ENCODE peak calls at places on chromosomes 4 and X, in four cellular contexts. M is H9, S is IMR-90, T is H1. L is an unnamed sample.

GRCh38 chrX:30060718-30061117 is 154.6 kb upstream of the MAGEB2 start:
- DNase-seq in S (peak), M (no peak), T (no peak), L (peak)

GRCh38 chrX:148960060-148960459 is 459.6 kb downstream of the AFF2 start:
- DNase-seq in M (no peak), S (no peak), T (no peak), L (no peak)

GRCh38 chr4:16745009-16745408 is 153.4 kb downstream of the LDB2 start:
- DNase-seq in T (no peak), S (peak), M (no peak), L (peak)

GRCh38 chrX:63466690-63467089 is 115.6 kb upstream of the SPIN4 start:
- DNase-seq in T (no peak), S (no peak), M (no peak), L (no peak)

GRCh38 chr4:8727546-8728510 is 135.3 kb downstream of the CPZ start:
- DNase-seq in S (no peak), M (peak), T (peak), L (no peak)

GRCh38 chr4:653831-654525 is 20.1 kb downstream of the ATP5ME start:
- DNase-seq in M (no peak), T (no peak), S (no peak), L (no peak)

GRCh38 chrX:8043121-8043520 is 115.9 kb upstream of the PNPLA4 start:
- DNase-seq in S (no peak), T (no peak), M (no peak), L (no peak)

GRCh38 chrX:16870861-16871584 is 861 bp upstream of the RBBP7 start:
- DNase-seq in T (peak), S (no peak), M (peak), L (peak)

GRCh38 chrX:70504772-70505450 is 60.3 kb downstream of the DLG3 start:
- DNase-seq in T (no peak), S (no peak), M (no peak), L (no peak)

GRCh38 chr4:114091546-114091945 is 112.1 kb upstream of the ARSJ start:
- DNase-seq in T (no peak), S (no peak), M (no peak), L (no peak)

GRCh38 chr4:110897779-110898178 is 274.9 kb upstream of the PITX2 start:
- DNase-seq in T (no peak), S (no peak), M (no peak), L (no peak)

GRCh38 chrX:152997337-152997736 is 3.4 kb upstream of the PNMA5 start:
- DNase-seq in T (no peak), M (no peak), S (no peak), L (no peak)

GRCh38 chrX:155577682-155578081 is 35.1 kb downstream of the TMLHE start:
- DNase-seq in M (peak), S (no peak), T (no peak), L (no peak)

GRCh38 chr4:78629991-78630541 is 78.5 kb downstream of the ANXA3 start:
- DNase-seq in M (no peak), T (no peak), S (no peak), L (no peak)

GRCh38 chr4:5500165-5500564 is 208.2 kb downstream of the EVC2 start:
- DNase-seq in S (peak), M (no peak), T (no peak), L (peak)

GRCh38 chrX:136450050-136450830 is 37.5 kb upstream of the BRS3 start:
- DNase-seq in S (peak), M (no peak), T (no peak), L (peak)

GRCh38 chrX:100819837-100820666 is at the start of gene CSTF2:
- DNase-seq in M (peak), T (peak), S (peak), L (peak)

GRCh38 chr4:137558951-137559350 is 26.7 kb upstream of the PCDH18 start:
- DNase-seq in M (no peak), T (no peak), S (peak), L (peak)

GRCh38 chr4:56874166-56874565 is 33.5 kb upstream of the REST start:
- DNase-seq in T (peak), S (no peak), M (peak), L (no peak)

GRCh38 chrX:134373736-134374135 is 86.2 kb upstream of the HPRT1 start:
- DNase-seq in S (no peak), T (no peak), M (no peak), L (peak)

DNA sequence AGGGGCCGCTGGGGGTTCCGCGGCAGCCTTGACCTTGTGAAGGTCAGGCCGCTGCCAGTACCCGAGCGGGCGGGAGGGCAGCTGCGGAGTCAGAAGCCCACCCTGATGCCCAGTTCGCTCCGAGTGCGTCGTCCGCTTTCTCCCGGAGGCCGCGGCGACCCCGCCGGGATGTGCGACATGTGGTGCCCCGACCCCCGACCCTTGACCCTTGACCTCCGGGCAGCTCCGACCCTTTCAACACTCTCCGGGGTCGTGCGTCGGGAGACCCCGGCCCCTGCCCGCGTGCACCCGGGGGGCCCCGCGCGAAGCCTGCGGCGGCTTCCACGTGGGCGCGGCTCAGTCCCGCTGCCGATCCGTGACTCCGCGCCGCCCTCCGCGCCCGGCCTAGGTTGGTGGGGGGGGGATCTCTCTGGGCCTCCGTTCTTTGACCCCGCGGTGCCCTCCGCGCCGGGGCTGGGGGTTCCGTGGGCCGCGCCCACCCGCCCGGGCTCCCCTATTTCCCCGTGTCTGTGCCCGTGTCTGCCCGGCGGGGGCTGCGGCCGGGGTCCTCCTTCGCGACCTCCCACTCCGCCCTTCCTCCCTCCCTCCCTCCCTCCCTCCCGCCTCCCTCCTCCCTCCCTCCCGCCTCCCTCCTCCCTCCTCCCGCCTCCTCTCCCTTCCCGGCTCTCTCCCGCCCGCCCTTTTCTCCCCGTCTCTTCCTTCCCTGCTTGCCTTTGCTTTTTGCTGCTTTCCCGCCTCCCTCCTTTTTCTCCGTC is 640 bp upstream of the SLC25A6 start:
- DNase-seq in M (peak), S (peak), T (no peak), L (peak)
- H4K91ac ChIP-seq in M (no peak), S (peak), T (peak), L (peak)

GRCh38 chr4:83455300-83456183 is at the start of the genes HELQ and MRPS18C:
- DNase-seq in T (peak), M (peak), S (peak), L (peak)
- H3K14ac ChIP-seq in T (no peak), M (peak), S (peak), L (peak)

DNA sequence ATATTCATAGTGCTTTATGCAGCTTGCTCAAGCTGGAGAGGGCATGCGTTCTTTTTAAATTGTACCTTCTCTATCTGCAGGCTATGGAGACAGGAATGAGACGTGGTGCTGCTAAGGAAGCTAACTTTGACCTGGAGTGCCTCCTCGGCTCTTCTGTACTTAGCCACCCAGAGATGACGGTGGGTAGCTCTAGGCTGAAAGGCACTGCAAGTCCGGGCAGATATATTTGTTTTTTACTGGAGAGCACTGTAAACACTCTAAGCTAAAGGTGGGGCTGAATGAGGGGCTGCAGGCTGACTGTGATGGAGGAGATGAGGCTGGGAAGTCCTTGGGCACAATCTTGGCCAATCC is 12.1 kb downstream of the ELF4 start:
- DNase-seq in T (no peak), S (no peak), M (no peak), L (no peak)
- H3K4ac ChIP-seq in T (no peak), S (no peak), M (no peak), L (no peak)

GRCh38 chr4:30262379-30262778 is 457.8 kb upstream of the PCDH7 start:
- DNase-seq in S (no peak), M (no peak), T (no peak), L (no peak)

GRCh38 chr4:30264465-30264864 is 455.7 kb upstream of the PCDH7 start:
- DNase-seq in M (no peak), S (no peak), T (no peak), L (no peak)

GRCh38 chr4:30256105-30256828 is 463.9 kb upstream of the PCDH7 start:
- DNase-seq in M (peak), S (no peak), T (no peak), L (no peak)

DNA sequence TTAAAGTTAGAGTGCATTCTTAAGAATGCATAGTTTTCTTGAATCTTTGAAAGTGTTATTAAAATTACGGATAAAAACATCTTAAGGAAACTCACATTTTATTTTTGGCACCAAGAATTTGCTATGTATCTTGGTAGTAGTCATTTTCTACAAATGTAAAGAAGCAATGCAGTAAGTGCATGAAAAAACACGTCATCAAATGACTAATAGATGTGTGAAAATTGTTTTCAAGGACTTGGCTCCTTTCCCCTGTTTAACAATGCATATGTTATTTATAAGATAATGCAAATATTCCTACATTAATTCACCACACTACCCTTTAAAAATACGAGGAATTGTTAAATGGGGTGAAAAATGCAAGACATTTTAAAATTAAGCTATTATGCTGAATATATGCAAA is 461.2 kb upstream of the PCDH7 start:
- DNase-seq in S (no peak), M (no peak), T (no peak), L (no peak)
- H4K91ac ChIP-seq in S (no peak), M (no peak), T (no peak), L (no peak)

DNA sequence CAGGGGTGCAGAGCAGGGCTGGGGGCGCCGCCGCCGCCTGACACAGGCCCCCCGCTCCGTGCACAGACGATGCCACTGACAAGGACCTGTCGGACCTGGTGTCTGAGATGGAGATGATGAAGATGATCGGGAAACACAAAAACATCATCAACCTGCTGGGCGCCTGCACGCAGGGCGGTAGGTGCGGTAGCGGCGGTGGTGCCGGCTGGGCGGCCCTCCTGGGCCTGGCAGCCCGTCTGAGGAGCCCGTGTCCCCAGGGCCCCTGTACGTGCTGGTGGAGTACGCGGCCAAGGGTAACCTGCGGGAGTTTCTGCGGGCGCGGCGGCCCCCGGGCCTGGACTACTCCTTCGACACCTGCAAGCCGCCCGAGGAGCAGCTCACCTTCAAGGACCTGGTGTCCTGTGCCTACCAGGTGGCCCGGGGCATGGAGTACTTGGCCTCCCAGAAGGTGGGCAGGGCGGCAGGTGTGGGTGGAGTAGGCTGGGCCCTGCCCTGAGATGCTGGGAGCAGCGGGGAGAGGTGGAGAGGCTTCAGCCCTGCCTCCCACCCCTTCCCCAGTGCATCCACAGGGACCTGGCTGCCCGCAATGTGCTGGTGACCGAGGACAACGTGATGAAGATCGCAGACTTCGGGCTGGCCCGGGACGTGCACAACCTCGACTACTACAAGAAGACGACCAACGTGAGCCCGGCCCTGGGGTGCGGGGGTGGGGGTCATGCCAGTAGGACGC is 12.6 kb downstream of the FGFR3 start:
- DNase-seq in S (no peak), T (no peak), M (no peak), L (no peak)
- H3K14ac ChIP-seq in S (no peak), T (no peak), M (no peak), L (no peak)

GRCh38 chr4:6594826-6595355 is 19.9 kb downstream of the MAN2B2 start:
- DNase-seq in T (no peak), M (no peak), S (peak), L (no peak)
- H3K4ac ChIP-seq in T (no peak), M (no peak), S (no peak), L (no peak)

GRCh38 chrX:85243155-85243554 is 424 bp downstream of the SATL1 start:
- DNase-seq in T (no peak), M (no peak), S (no peak), L (peak)

GRCh38 chrX:85244411-85245210 is 820 bp downstream of the ZNF711 start:
- DNase-seq in S (peak), M (no peak), T (peak), L (peak)

DNA sequence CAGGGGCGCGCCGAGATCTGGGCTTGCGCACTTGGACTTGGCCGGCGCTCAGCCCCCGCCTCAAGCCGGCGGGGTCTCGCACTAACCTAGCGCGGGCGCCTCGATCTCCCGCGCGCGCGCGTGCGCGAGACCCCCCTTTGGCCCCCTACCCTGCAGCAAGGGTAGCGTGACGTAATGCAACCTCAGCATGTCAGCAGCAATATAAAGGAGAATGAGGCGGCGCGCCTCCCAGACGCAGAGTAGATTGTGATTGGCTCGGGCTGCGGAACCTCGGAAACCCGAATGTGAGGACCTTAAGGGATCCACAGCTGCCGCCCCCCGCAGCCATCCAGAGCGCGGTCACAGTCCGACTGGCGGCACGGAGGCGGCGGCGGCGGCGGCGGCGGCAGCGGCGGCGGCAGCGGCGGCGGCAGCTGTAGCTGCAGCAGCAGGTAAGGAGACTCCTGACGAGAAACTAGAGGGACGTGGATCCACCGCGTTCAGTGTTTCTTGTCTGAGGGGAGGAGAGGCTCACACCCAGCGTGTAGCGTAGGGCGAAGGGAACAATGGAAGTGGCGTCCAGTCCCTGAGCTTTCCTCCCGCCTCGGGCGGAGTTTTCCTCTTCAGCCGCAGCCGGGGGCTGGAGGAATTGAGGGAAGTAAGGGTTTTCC is at the start of the genes SATL1 and ZNF711:
- DNase-seq in T (peak), S (peak), M (peak), L (peak)
- H4K91ac ChIP-seq in T (no peak), S (no peak), M (no peak), L (peak)

GRCh38 chr4:128403586-128403985 is 116.0 kb upstream of the PGRMC2 start:
- DNase-seq in S (no peak), T (no peak), M (no peak), L (no peak)
- H3K14ac ChIP-seq in S (no peak), T (no peak), M (no peak), L (no peak)

L was measured in mesenchymal stem cell.